ENCODE peak calls at places on chromosomes 6 and 20, in nine cellular contexts. W is GM12878, Q is upper lobe of right lung, V is B cell, C is PC-9, B is cardiac fibroblast, D is WTC11, Y is lower leg skin, U is suprapubic skin. F is an unnamed sample.

GRCh38 chr6:147222160-147222838 is 18.1 kb downstream of the STXBP5 start:
- DNase-seq in V (no peak), Y (no peak), U (no peak), D (no peak), B (peak; percentile 57), Q (no peak), C (no peak), W (no peak), F (no peak)

GRCh38 chr20:57325632-57326356 is 3.8 kb upstream of the SPO11 start:
- DNase-seq in Q (no peak), Y (no peak), D (no peak), B (no peak), U (no peak), W (no peak), C (no peak), V (no peak), F (no peak)

GRCh38 chr6:50661636-50662035 is 51.7 kb upstream of the TFAP2D start:
- DNase-seq in B (peak; percentile 34), W (no peak), Q (no peak), U (no peak), C (no peak), D (no peak), Y (no peak), V (no peak), F (no peak)

GRCh38 chr20:13649548-13649947 is 10.8 kb upstream of the TASP1 start:
- DNase-seq in U (peak; percentile 64), Y (peak; percentile 50), D (peak; percentile 16), Q (no peak), V (no peak), W (no peak), C (no peak), B (no peak), F (no peak)

GRCh38 chr6:4599924-4600323 is 176.3 kb upstream of the CDYL start:
- DNase-seq in B (peak; percentile 97), C (peak; percentile 61), D (no peak), Q (no peak), U (no peak), W (no peak), V (no peak), Y (no peak), F (no peak)

GRCh38 chr6:25921525-25922203 is 8.8 kb downstream of the SLC17A2 start:
- DNase-seq in W (no peak), C (no peak), V (no peak), Q (no peak), D (no peak), U (no peak), Y (no peak), B (no peak), F (no peak)

GRCh38 chr6:136410201-136411027 is 120.8 kb upstream of the BCLAF1 start:
- DNase-seq in C (no peak), Q (no peak), W (peak; percentile 3), U (no peak), D (no peak), V (no peak), Y (no peak), B (no peak), F (no peak)

GRCh38 chr6:43076928-43077809 is 1.1 kb downstream of the PTK7 start:
- DNase-seq in U (no peak), D (peak; percentile 76), B (peak; percentile 42), W (no peak), C (peak; percentile 47), V (no peak), Y (no peak), Q (peak; percentile 74), F (no peak)

GRCh38 chr20:24147479-24147878 is 158.9 kb upstream of the GGTLC1 start:
- DNase-seq in Q (no peak), U (no peak), B (no peak), C (no peak), V (no peak), D (no peak), W (no peak), Y (no peak), F (no peak)

GRCh38 chr6:113457156-113457555 is 400.0 kb upstream of the MARCKS start:
- DNase-seq in Y (no peak), V (no peak), W (no peak), D (no peak), B (peak; percentile 83), Q (no peak), C (no peak), U (no peak), F (no peak)

GRCh38 chr20:34037121-34037520 is 43.4 kb downstream of the RALY start:
- DNase-seq in W (no peak), B (peak; percentile 18), C (no peak), U (no peak), V (no peak), D (no peak), Y (no peak), Q (no peak), F (no peak)

GRCh38 chr20:48262955-48263354 is 477.7 kb upstream of the SULF2 start:
- DNase-seq in D (no peak), Q (no peak), C (no peak), Y (no peak), V (no peak), W (no peak), B (no peak), U (no peak), F (no peak)

GRCh38 chr6:144320746-144321145 is 35.6 kb downstream of the UTRN start:
- DNase-seq in Q (no peak), V (no peak), W (no peak), C (no peak), B (no peak), U (no peak), D (no peak), Y (no peak), F (no peak)

GRCh38 chr20:46063652-46064054 is 26.1 kb downstream of the NCOA5 start:
- DNase-seq in Q (no peak), U (no peak), D (no peak), C (peak; percentile 4), B (no peak), W (peak; percentile 12), V (no peak), Y (no peak), F (no peak)

GRCh38 chr6:33590531-33591198 is 10.6 kb upstream of the BAK1 start:
- DNase-seq in D (no peak), U (no peak), V (peak; percentile 64), C (peak; percentile 72), W (no peak), Q (peak; percentile 89), B (peak; percentile 27), Y (no peak), F (no peak)

GRCh38 chr20:4147319-4147718 is 132.0 kb upstream of the RNF24 start:
- DNase-seq in Y (no peak), V (no peak), W (no peak), Q (no peak), B (no peak), D (no peak), U (no peak), C (peak; percentile 59), F (no peak)

GRCh38 chr20:54180931-54181330 is 7.1 kb upstream of the CYP24A1 start:
- DNase-seq in B (no peak), U (no peak), D (no peak), C (no peak), Y (no peak), W (no peak), V (no peak), Q (no peak), F (no peak)

GRCh38 chr6:45801471-45802289 is 214.0 kb downstream of the CLIC5 start:
- DNase-seq in D (no peak), Y (no peak), Q (no peak), B (peak; percentile 1), C (no peak), W (no peak), V (no peak), U (no peak), F (no peak)

GRCh38 chr6:120764312-120764711 is 570.0 kb downstream of the TBC1D32 start:
- DNase-seq in V (no peak), Q (no peak), D (no peak), U (no peak), W (no peak), B (no peak), C (no peak), Y (no peak), F (no peak)

GRCh38 chr20:57783956-57784837 is 74.4 kb upstream of the PMEPA1 start:
- DNase-seq in B (no peak), D (no peak), Y (no peak), C (no peak), Q (no peak), V (no peak), W (no peak), U (peak; percentile 25), F (no peak)

GRCh38 chr6:56959094-56959493 is 4.2 kb downstream of the BEND6 start:
- DNase-seq in U (no peak), Q (no peak), B (no peak), D (no peak), W (no peak), C (no peak), Y (no peak), V (no peak), F (no peak)

GRCh38 chr20:50909413-50909812 is 21.8 kb downstream of the ADNP start:
- DNase-seq in D (no peak), U (no peak), W (no peak), V (no peak), Y (no peak), Q (no peak), C (no peak), B (no peak), F (no peak)

GRCh38 chr6:35025241-35026188 is 115.6 kb downstream of the TCP11 start:
- DNase-seq in U (no peak), V (no peak), B (peak; percentile 36), D (peak; percentile 42), W (no peak), Q (no peak), C (peak; percentile 37), Y (no peak), F (no peak)
- TF ChIP-seq CTCF in U (no peak), V (no peak), B (peak; percentile 28), D (no peak), W (no peak), Q (no peak), C (no peak), Y (no peak), F (peak; percentile 56)

DNA sequence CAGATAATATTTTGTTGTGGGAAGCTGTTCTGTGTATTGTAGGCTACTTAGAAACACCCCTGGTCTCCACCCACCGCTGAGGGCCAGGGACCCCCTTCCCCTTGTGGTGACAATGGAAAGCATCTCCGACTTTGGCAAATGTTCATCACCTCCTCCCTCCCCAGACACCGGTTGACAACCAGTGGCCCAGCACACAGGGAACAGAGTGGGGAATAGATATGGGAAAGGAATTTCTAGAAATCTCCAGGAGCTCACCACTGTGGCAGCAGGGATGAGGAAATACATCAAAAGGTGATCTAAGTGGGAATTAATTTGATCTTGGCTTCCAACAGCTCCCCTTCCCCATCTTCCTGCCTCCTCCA is 257.3 kb upstream of the FOXQ1 start:
- DNase-seq in Y (no peak), Q (no peak), V (no peak), D (no peak), W (no peak), B (no peak), U (no peak), C (no peak), F (no peak)
- TF ChIP-seq CTCF in Y (no peak), Q (no peak), V (no peak), D (no peak), W (no peak), B (no peak), U (no peak), C (no peak), F (no peak)

GRCh38 chr6:3229566-3230274 is 2.3 kb upstream of the TUBB2B start:
- DNase-seq in U (no peak), W (no peak), Q (no peak), Y (no peak), D (peak; percentile 69), B (no peak), C (no peak), V (peak; percentile 53), F (no peak)
- TF ChIP-seq CTCF in U (no peak), W (peak; percentile 14), Q (no peak), Y (no peak), D (no peak), B (no peak), C (no peak), V (no peak), F (peak; percentile 27)

GRCh38 chr6:94254689-94255088 is 835.3 kb upstream of the EPHA7 start:
- DNase-seq in B (no peak), U (no peak), W (no peak), C (no peak), Y (no peak), Q (no peak), D (no peak), V (no peak), F (no peak)
- TF ChIP-seq CTCF in B (peak; percentile 2), U (no peak), W (no peak), C (peak; percentile 48), Y (no peak), Q (no peak), D (no peak), V (no peak), F (peak; percentile 84)